ENCODE peak calls at places on chromosomes 6 and 20, in five cellular contexts. One of them, this sample, is unnamed.

GRCh38 chr20:46791722-46792416 is 82.4 kb downstream of the SLC2A10 start:
- DNase-seq in brain microvascular endothelial cell: no peak
- DNase-seq in nephron progenitor cell: no peak
- DNase-seq in PC-9: no peak
- DNase-seq in NCI-H460: no peak
- DNase-seq in this sample: no peak

GRCh38 chr6:3026811-3027626 is 27.3 kb downstream of the NQO2 start:
- DNase-seq in brain microvascular endothelial cell: no peak
- DNase-seq in nephron progenitor cell: no peak
- DNase-seq in PC-9: no peak
- DNase-seq in NCI-H460: no peak
- DNase-seq in this sample: no peak

GRCh38 chr6:68777956-68778355 is 142.9 kb downstream of the ADGRB3 start:
- DNase-seq in brain microvascular endothelial cell: peak
- DNase-seq in nephron progenitor cell: no peak
- DNase-seq in PC-9: no peak
- DNase-seq in NCI-H460: peak
- DNase-seq in this sample: peak

GRCh38 chr6:144725731-144726522 is 440.8 kb downstream of the UTRN start:
- DNase-seq in brain microvascular endothelial cell: no peak
- DNase-seq in nephron progenitor cell: peak
- DNase-seq in PC-9: no peak
- DNase-seq in NCI-H460: no peak
- DNase-seq in this sample: peak

GRCh38 chr6:42505377-42505702 is 53.6 kb upstream of the TRERF1 start:
- DNase-seq in brain microvascular endothelial cell: peak
- DNase-seq in nephron progenitor cell: no peak
- DNase-seq in PC-9: no peak
- DNase-seq in NCI-H460: peak
- DNase-seq in this sample: no peak

GRCh38 chr6:147759088-147759487 is 250.6 kb downstream of the SAMD5 start:
- DNase-seq in brain microvascular endothelial cell: no peak
- DNase-seq in nephron progenitor cell: no peak
- DNase-seq in PC-9: no peak
- DNase-seq in NCI-H460: peak
- DNase-seq in this sample: no peak

GRCh38 chr20:50625986-50626677 is 65.2 kb downstream of the RIPOR3 start:
- DNase-seq in brain microvascular endothelial cell: peak
- DNase-seq in nephron progenitor cell: peak
- DNase-seq in PC-9: peak
- DNase-seq in NCI-H460: peak
- DNase-seq in this sample: peak

GRCh38 chr6:39945626-39946025 is 11.4 kb upstream of the MOCS1 start:
- DNase-seq in brain microvascular endothelial cell: no peak
- DNase-seq in nephron progenitor cell: no peak
- DNase-seq in PC-9: no peak
- DNase-seq in NCI-H460: no peak
- DNase-seq in this sample: no peak

GRCh38 chr6:124433369-124434064 is 528.7 kb upstream of the RNF217 start:
- DNase-seq in brain microvascular endothelial cell: no peak
- DNase-seq in nephron progenitor cell: no peak
- DNase-seq in PC-9: no peak
- DNase-seq in NCI-H460: no peak
- DNase-seq in this sample: no peak

GRCh38 chr6:122452509-122452908 is 19.1 kb downstream of the SERINC1 start:
- DNase-seq in brain microvascular endothelial cell: no peak
- DNase-seq in nephron progenitor cell: no peak
- DNase-seq in PC-9: no peak
- DNase-seq in NCI-H460: no peak
- DNase-seq in this sample: no peak

GRCh38 chr6:52420668-52421358 is 671 bp downstream of the EFHC1 start:
- DNase-seq in brain microvascular endothelial cell: peak
- DNase-seq in nephron progenitor cell: peak
- DNase-seq in PC-9: peak
- DNase-seq in NCI-H460: peak
- DNase-seq in this sample: no peak

GRCh38 chr20:62928246-62928939 is 2.1 kb upstream of the DIDO1 start:
- DNase-seq in brain microvascular endothelial cell: no peak
- DNase-seq in nephron progenitor cell: no peak
- DNase-seq in PC-9: no peak
- DNase-seq in NCI-H460: no peak
- DNase-seq in this sample: no peak

GRCh38 chr6:156948807-156949206 is 171.6 kb downstream of the ARID1B start:
- DNase-seq in brain microvascular endothelial cell: peak
- DNase-seq in nephron progenitor cell: no peak
- DNase-seq in PC-9: no peak
- DNase-seq in NCI-H460: no peak
- DNase-seq in this sample: peak

GRCh38 chr6:84042603-84043002 is 9.0 kb downstream of the MRAP2 start:
- DNase-seq in brain microvascular endothelial cell: no peak
- DNase-seq in nephron progenitor cell: no peak
- DNase-seq in PC-9: no peak
- DNase-seq in NCI-H460: no peak
- DNase-seq in this sample: no peak

GRCh38 chr6:18166314-18167007 is 11.2 kb downstream of the KDM1B start:
- DNase-seq in brain microvascular endothelial cell: no peak
- DNase-seq in nephron progenitor cell: no peak
- DNase-seq in PC-9: no peak
- DNase-seq in NCI-H460: no peak
- DNase-seq in this sample: no peak

GRCh38 chr6:106967936-106968555 is 6.5 kb downstream of the CD24 start:
- DNase-seq in brain microvascular endothelial cell: no peak
- DNase-seq in nephron progenitor cell: no peak
- DNase-seq in PC-9: no peak
- DNase-seq in NCI-H460: no peak
- DNase-seq in this sample: no peak

GRCh38 chr6:143792402-143793339 is 50.5 kb upstream of the LTV1 start:
- DNase-seq in brain microvascular endothelial cell: no peak
- DNase-seq in nephron progenitor cell: no peak
- DNase-seq in PC-9: no peak
- DNase-seq in NCI-H460: no peak
- DNase-seq in this sample: no peak

GRCh38 chr6:32056254-32056653 is 18.0 kb downstream of the CYP21A2 start:
- DNase-seq in brain microvascular endothelial cell: no peak
- DNase-seq in nephron progenitor cell: no peak
- DNase-seq in PC-9: no peak
- DNase-seq in NCI-H460: no peak
- DNase-seq in this sample: no peak

GRCh38 chr6:169942173-169942572 is 190.8 kb downstream of the ERMARD start:
- DNase-seq in brain microvascular endothelial cell: no peak
- DNase-seq in nephron progenitor cell: no peak
- DNase-seq in PC-9: no peak
- DNase-seq in NCI-H460: no peak
- DNase-seq in this sample: no peak

GRCh38 chr6:110656492-110656891 is 158.8 kb downstream of the CDK19 start:
- DNase-seq in brain microvascular endothelial cell: no peak
- DNase-seq in nephron progenitor cell: no peak
- DNase-seq in PC-9: peak
- DNase-seq in NCI-H460: no peak
- DNase-seq in this sample: no peak

This sample was measured in HTR-8/SVneo.